ENCODE peak calls at places on chromosome 18, in five cellular contexts. N is myocyte, J is NCI-H510A treated with DMSO at 0.1 percent for 48 hours, T is mucosa of gallbladder, V is SK-N-SH. Z is an unnamed sample.

GRCh38 chr18:46239549-46239948 is 135.4 kb downstream of the HAUS1 start:
- DNase-seq in N (no peak), J (no peak), T (no peak), V (no peak), Z (no peak)

GRCh38 chr18:10412933-10413332 is 41.5 kb upstream of the APCDD1 start:
- DNase-seq in N (no peak), J (no peak), T (no peak), V (no peak), Z (no peak)

GRCh38 chr18:58205087-58205779 is 161.2 kb downstream of the NEDD4L start:
- DNase-seq in N (peak), J (peak), T (no peak), V (no peak), Z (no peak)

GRCh38 chr18:62157843-62158242 is 29.0 kb downstream of the PIGN start:
- DNase-seq in N (no peak), J (no peak), T (no peak), V (no peak), Z (no peak)

GRCh38 chr18:73750052-73750451 is 397.6 kb downstream of the FBXO15 start:
- DNase-seq in N (no peak), J (no peak), T (no peak), V (no peak), Z (no peak)

GRCh38 chr18:55593888-55594287 is 5.9 kb upstream of the TCF4 start:
- DNase-seq in N (no peak), J (no peak), T (no peak), V (no peak), Z (no peak)

GRCh38 chr18:77671456-77672167 is 422.0 kb downstream of the GALR1 start:
- DNase-seq in N (no peak), J (no peak), T (peak), V (no peak), Z (no peak)

GRCh38 chr18:59222341-59222740 is 2.4 kb downstream of the GRP start:
- DNase-seq in N (no peak), J (no peak), T (no peak), V (no peak), Z (no peak)

GRCh38 chr18:74498712-74499629 is 2.8 kb downstream of the CNDP2 start:
- DNase-seq in N (peak), J (peak), T (peak), V (no peak), Z (peak)

GRCh38 chr18:10564975-10565773 is 39.3 kb downstream of the NAPG start:
- DNase-seq in N (no peak), J (no peak), T (no peak), V (no peak), Z (peak)

GRCh38 chr18:48955528-48956261 is 4.9 kb upstream of the SMAD7 start:
- DNase-seq in N (peak), J (peak), T (peak), V (no peak), Z (peak)

GRCh38 chr18:22935431-22935830 is 2.3 kb downstream of the RBBP8 start:
- DNase-seq in N (no peak), J (no peak), T (no peak), V (no peak), Z (no peak)

GRCh38 chr18:44325903-44326650 is 354.6 kb upstream of the SETBP1 start:
- DNase-seq in N (peak), J (peak), T (peak), V (peak), Z (peak)